ENCODE peak calls at places on chromosomes 3 and 15, in six cellular contexts. One of them, this sample, is unnamed.

GRCh38 chr3:188947401-188947982 is 224.3 kb upstream of the TPRG1 start:
- DNase-seq in tibial artery: peak; percentile 80
- DNase-seq in neural progenitor cell: peak; percentile 96
- DNase-seq in fibroblast of lung: peak; percentile 87
- DNase-seq in GM12878: no peak
- DNase-seq in right lobe of liver: peak; percentile 93
- DNase-seq in this sample: no peak

GRCh38 chr3:10495003-10495402 is 10.4 kb downstream of the ATP2B2 start:
- DNase-seq in tibial artery: no peak
- DNase-seq in neural progenitor cell: no peak
- DNase-seq in fibroblast of lung: peak; percentile 21
- DNase-seq in GM12878: no peak
- DNase-seq in right lobe of liver: peak; percentile 87
- DNase-seq in this sample: no peak

GRCh38 chr3:77699292-77699691 is 659.4 kb downstream of the ROBO2 start:
- DNase-seq in tibial artery: no peak
- DNase-seq in neural progenitor cell: no peak
- DNase-seq in fibroblast of lung: no peak
- DNase-seq in GM12878: no peak
- DNase-seq in right lobe of liver: no peak
- DNase-seq in this sample: no peak

GRCh38 chr3:188021502-188022040 is 132.4 kb upstream of the LPP start:
- DNase-seq in tibial artery: peak; percentile 47
- DNase-seq in neural progenitor cell: no peak
- DNase-seq in fibroblast of lung: peak; percentile 87
- DNase-seq in GM12878: no peak
- DNase-seq in right lobe of liver: no peak
- DNase-seq in this sample: no peak

GRCh38 chr15:67039349-67040075 is 25.9 kb upstream of the SMAD3 start:
- DNase-seq in tibial artery: no peak
- DNase-seq in neural progenitor cell: peak; percentile 84
- DNase-seq in fibroblast of lung: no peak
- DNase-seq in GM12878: no peak
- DNase-seq in right lobe of liver: no peak
- DNase-seq in this sample: no peak

GRCh38 chr3:128319741-128320141 is 146.9 kb downstream of the DNAJB8 start:
- DNase-seq in tibial artery: no peak
- DNase-seq in neural progenitor cell: no peak
- DNase-seq in fibroblast of lung: no peak
- DNase-seq in GM12878: no peak
- DNase-seq in right lobe of liver: peak; percentile 83
- DNase-seq in this sample: no peak

GRCh38 chr15:70258369-70259029 is 160.8 kb upstream of the TLE3 start:
- DNase-seq in tibial artery: no peak
- DNase-seq in neural progenitor cell: no peak
- DNase-seq in fibroblast of lung: no peak
- DNase-seq in GM12878: no peak
- DNase-seq in right lobe of liver: no peak
- DNase-seq in this sample: peak; percentile 75

GRCh38 chr3:120477826-120478225 is 27.0 kb upstream of the FSTL1 start:
- DNase-seq in tibial artery: no peak
- DNase-seq in neural progenitor cell: no peak
- DNase-seq in fibroblast of lung: no peak
- DNase-seq in GM12878: no peak
- DNase-seq in right lobe of liver: no peak
- DNase-seq in this sample: no peak

GRCh38 chr3:123344175-123344908 is 104.5 kb downstream of the ADCY5 start:
- DNase-seq in tibial artery: no peak
- DNase-seq in neural progenitor cell: no peak
- DNase-seq in fibroblast of lung: peak; percentile 62
- DNase-seq in GM12878: no peak
- DNase-seq in right lobe of liver: no peak
- DNase-seq in this sample: no peak

GRCh38 chr15:100204771-100205170 is 137.0 kb downstream of the ADAMTS17 start:
- DNase-seq in tibial artery: no peak
- DNase-seq in neural progenitor cell: no peak
- DNase-seq in fibroblast of lung: no peak
- DNase-seq in GM12878: no peak
- DNase-seq in right lobe of liver: no peak
- DNase-seq in this sample: no peak

GRCh38 chr15:41934843-41935242 is 37.5 kb downstream of the EHD4 start:
- DNase-seq in tibial artery: no peak
- DNase-seq in neural progenitor cell: no peak
- DNase-seq in fibroblast of lung: no peak
- DNase-seq in GM12878: no peak
- DNase-seq in right lobe of liver: no peak
- DNase-seq in this sample: no peak

GRCh38 chr15:87570186-87570585 is 686.4 kb downstream of the NTRK3 start:
- DNase-seq in tibial artery: no peak
- DNase-seq in neural progenitor cell: no peak
- DNase-seq in fibroblast of lung: peak; percentile 20
- DNase-seq in GM12878: no peak
- DNase-seq in right lobe of liver: no peak
- DNase-seq in this sample: no peak

GRCh38 chr3:69390771-69391170 is 4.9 kb upstream of the FRMD4B start:
- DNase-seq in tibial artery: no peak
- DNase-seq in neural progenitor cell: no peak
- DNase-seq in fibroblast of lung: no peak
- DNase-seq in GM12878: no peak
- DNase-seq in right lobe of liver: no peak
- DNase-seq in this sample: no peak

GRCh38 chr15:36694574-36694973 is 115.1 kb downstream of the CDIN1 start:
- DNase-seq in tibial artery: no peak
- DNase-seq in neural progenitor cell: no peak
- DNase-seq in fibroblast of lung: no peak
- DNase-seq in GM12878: no peak
- DNase-seq in right lobe of liver: no peak
- DNase-seq in this sample: no peak

GRCh38 chr3:31095254-31095653 is 200.8 kb upstream of the GADL1 start:
- DNase-seq in tibial artery: no peak
- DNase-seq in neural progenitor cell: no peak
- DNase-seq in fibroblast of lung: no peak
- DNase-seq in GM12878: no peak
- DNase-seq in right lobe of liver: no peak
- DNase-seq in this sample: no peak

GRCh38 chr3:14216257-14217048 is 37.8 kb downstream of the LSM3 start:
- DNase-seq in tibial artery: no peak
- DNase-seq in neural progenitor cell: peak; percentile 76
- DNase-seq in fibroblast of lung: peak; percentile 76
- DNase-seq in GM12878: no peak
- DNase-seq in right lobe of liver: no peak
- DNase-seq in this sample: peak; percentile 64

GRCh38 chr3:98691897-98692296 is 71.2 kb upstream of the ST3GAL6 start:
- DNase-seq in tibial artery: no peak
- DNase-seq in neural progenitor cell: no peak
- DNase-seq in fibroblast of lung: no peak
- DNase-seq in GM12878: no peak
- DNase-seq in right lobe of liver: no peak
- DNase-seq in this sample: no peak

GRCh38 chr3:185900228-185900627 is 37.6 kb downstream of the TRA2B start:
- DNase-seq in tibial artery: no peak
- DNase-seq in neural progenitor cell: no peak
- DNase-seq in fibroblast of lung: peak; percentile 76
- DNase-seq in GM12878: no peak
- DNase-seq in right lobe of liver: no peak
- DNase-seq in this sample: no peak

GRCh38 chr3:150106752-150107428 is 136.2 kb upstream of the PFN2 start:
- DNase-seq in tibial artery: no peak
- DNase-seq in neural progenitor cell: peak; percentile 75
- DNase-seq in fibroblast of lung: peak; percentile 84
- DNase-seq in GM12878: no peak
- DNase-seq in right lobe of liver: no peak
- DNase-seq in this sample: no peak

GRCh38 chr3:59052803-59053411 is 3.1 kb upstream of the CFAP20DC start:
- DNase-seq in tibial artery: no peak
- DNase-seq in neural progenitor cell: peak; percentile 40
- DNase-seq in fibroblast of lung: peak; percentile 62
- DNase-seq in GM12878: no peak
- DNase-seq in right lobe of liver: peak; percentile 62
- DNase-seq in this sample: no peak

GRCh38 chr15:43488790-43489585 is 4.0 kb downstream of the TP53BP1 start:
- DNase-seq in tibial artery: no peak
- DNase-seq in neural progenitor cell: no peak
- DNase-seq in fibroblast of lung: no peak
- DNase-seq in GM12878: no peak
- DNase-seq in right lobe of liver: no peak
- DNase-seq in this sample: no peak

GRCh38 chr15:59160880-59161593 is 45.6 kb upstream of the LDHAL6B start:
- DNase-seq in tibial artery: no peak
- DNase-seq in neural progenitor cell: peak; percentile 61
- DNase-seq in fibroblast of lung: peak; percentile 44
- DNase-seq in GM12878: no peak
- DNase-seq in right lobe of liver: no peak
- DNase-seq in this sample: no peak
- TF ChIP-seq CTCF in tibial artery: no peak
- TF ChIP-seq CTCF in neural progenitor cell: peak; percentile 63
- TF ChIP-seq CTCF in fibroblast of lung: peak; percentile 73
- TF ChIP-seq CTCF in GM12878: peak; percentile 47
- TF ChIP-seq CTCF in right lobe of liver: peak; percentile 26
- TF ChIP-seq CTCF in this sample: peak; percentile 13

DNA sequence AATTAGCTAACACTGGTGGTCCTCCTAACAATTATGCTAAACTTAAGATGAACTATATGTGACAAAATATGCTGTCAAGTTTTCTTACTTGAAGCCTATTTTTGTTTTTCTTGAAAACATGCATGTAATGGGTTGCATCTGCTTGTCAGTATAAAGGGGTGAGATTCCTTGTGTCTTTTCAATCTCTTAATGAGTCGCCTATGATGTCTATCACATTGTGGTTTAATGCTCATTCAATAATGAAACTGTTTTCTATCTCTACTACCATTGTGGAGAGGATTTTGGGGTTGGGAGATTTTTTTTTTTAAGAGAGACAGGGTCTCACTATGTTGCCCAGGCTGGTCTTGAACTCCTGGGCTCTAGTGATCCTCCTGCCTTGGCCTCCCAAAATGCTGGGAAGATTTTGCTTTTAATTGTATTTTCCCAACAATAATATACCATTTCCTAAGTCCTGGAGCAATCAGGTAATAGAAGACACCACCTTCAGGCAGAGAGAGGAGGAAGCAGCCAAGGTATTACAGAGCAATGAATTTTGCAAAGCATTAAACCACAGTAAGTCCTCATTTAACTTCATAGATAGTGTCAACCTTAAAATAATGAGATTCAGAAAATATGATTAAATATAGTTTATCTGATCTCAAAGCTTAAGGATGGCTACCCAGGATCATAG is 17.4 kb upstream of the TRMT10C start:
- DNase-seq in tibial artery: no peak
- DNase-seq in neural progenitor cell: no peak
- DNase-seq in fibroblast of lung: no peak
- DNase-seq in GM12878: no peak
- DNase-seq in right lobe of liver: no peak
- DNase-seq in this sample: no peak
- TF ChIP-seq CTCF in tibial artery: no peak
- TF ChIP-seq CTCF in neural progenitor cell: peak; percentile 14
- TF ChIP-seq CTCF in fibroblast of lung: peak; percentile 4
- TF ChIP-seq CTCF in GM12878: peak; percentile 13
- TF ChIP-seq CTCF in right lobe of liver: no peak
- TF ChIP-seq CTCF in this sample: no peak

DNA sequence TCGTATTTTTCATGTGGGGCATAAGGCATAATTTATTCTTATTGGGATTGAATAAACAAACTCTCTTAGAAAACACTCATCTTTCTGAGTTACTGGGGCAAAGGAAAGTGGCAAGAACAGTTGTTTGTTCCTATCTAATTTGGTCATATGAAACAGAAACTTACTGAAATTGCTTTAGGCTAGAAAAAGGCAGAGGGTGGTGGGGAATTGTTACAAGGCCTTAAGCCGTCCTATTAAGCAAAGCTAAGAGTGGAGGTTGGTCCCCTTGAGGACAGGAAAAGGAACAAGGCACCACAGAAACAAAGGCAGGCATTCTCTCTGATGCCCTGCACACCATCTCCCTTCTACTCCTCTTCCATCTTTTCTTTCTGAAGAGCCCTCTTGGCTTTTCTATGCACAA is 830.9 kb downstream of the EDEM1 start:
- DNase-seq in tibial artery: no peak
- DNase-seq in neural progenitor cell: no peak
- DNase-seq in fibroblast of lung: no peak
- DNase-seq in GM12878: no peak
- DNase-seq in right lobe of liver: no peak
- DNase-seq in this sample: no peak
- TF ChIP-seq CTCF in tibial artery: no peak
- TF ChIP-seq CTCF in neural progenitor cell: no peak
- TF ChIP-seq CTCF in fibroblast of lung: no peak
- TF ChIP-seq CTCF in GM12878: no peak
- TF ChIP-seq CTCF in right lobe of liver: no peak
- TF ChIP-seq CTCF in this sample: no peak

DNA sequence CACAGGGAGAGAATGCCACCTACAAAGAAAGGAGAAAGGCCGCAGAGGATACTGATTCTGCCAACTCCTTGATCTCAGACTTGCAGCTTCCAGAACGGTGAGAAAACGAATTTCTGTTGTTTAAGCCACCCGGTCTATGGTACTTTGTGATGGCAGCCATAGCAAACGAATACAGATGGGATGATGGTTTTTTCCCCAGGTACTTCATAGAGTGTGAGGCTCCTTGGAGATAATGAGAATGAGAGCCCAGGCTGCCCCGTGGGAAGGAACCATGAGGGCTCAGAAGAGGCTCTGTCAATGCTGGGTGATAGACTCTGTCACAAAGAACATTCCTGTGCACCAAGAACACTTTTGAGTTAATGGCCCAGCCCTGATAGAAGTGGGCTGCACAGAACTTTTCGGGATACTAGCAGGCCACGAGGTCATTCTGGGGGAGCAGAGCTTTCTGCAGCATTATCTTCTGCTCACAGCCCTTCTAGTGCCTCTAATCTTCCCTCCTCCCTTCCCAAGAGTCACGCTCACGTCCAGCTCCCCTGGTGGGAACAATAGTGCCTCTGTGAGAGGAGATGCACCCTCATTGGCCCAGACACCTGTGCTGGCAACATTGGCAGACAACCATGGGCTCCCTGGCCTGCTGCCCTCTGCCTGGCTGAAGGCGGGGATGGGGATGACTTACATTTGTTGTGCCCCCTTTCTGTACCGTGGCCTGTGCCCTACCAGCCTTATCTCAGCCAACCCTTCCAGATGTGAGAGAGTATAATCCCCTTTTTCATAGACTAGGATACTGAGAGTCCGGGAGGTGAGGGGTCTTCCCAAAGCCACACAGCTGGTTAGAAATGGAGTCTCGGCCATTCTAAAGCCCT is 5.2 kb upstream of the RLBP1 start:
- DNase-seq in tibial artery: no peak
- DNase-seq in neural progenitor cell: no peak
- DNase-seq in fibroblast of lung: no peak
- DNase-seq in GM12878: no peak
- DNase-seq in right lobe of liver: no peak
- DNase-seq in this sample: no peak
- TF ChIP-seq CTCF in tibial artery: no peak
- TF ChIP-seq CTCF in neural progenitor cell: no peak
- TF ChIP-seq CTCF in fibroblast of lung: no peak
- TF ChIP-seq CTCF in GM12878: no peak
- TF ChIP-seq CTCF in right lobe of liver: no peak
- TF ChIP-seq CTCF in this sample: no peak

DNA sequence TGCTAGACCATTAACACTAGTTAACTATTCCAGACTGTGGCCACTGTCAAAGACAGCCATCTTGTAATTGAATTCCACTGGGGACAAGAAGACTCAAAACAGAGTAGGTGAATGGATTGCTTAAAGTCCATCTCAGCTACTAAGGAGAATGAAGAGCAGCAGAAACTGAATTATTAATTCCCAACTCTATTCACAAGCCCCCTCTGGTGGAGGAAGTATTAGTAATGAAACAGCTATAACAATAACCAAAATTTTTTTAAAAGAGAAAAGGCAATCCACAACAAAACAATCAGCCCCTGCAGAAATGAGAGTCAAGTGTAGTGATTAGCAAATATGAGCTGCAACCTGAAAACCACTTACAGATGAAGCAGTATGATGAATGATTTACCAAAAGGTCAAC is 302.8 kb downstream of the FHIT start:
- DNase-seq in tibial artery: no peak
- DNase-seq in neural progenitor cell: no peak
- DNase-seq in fibroblast of lung: peak; percentile 48
- DNase-seq in GM12878: no peak
- DNase-seq in right lobe of liver: no peak
- DNase-seq in this sample: no peak
- TF ChIP-seq CTCF in tibial artery: no peak
- TF ChIP-seq CTCF in neural progenitor cell: peak; percentile 20
- TF ChIP-seq CTCF in fibroblast of lung: peak; percentile 38
- TF ChIP-seq CTCF in GM12878: no peak
- TF ChIP-seq CTCF in right lobe of liver: peak; percentile 5
- TF ChIP-seq CTCF in this sample: no peak